ENCODE peak calls at places on chromosomes 5 and 9, in eight cellular contexts. E is IMR-90, A is type B pancreatic cell, F is left ventricle myocardium inferior, G is progenitor cell of endocrine pancreas, D is body of pancreas, H is tibial nerve, S is AG04450. T is an unnamed sample.

GRCh38 chr9:15144567-15145174 is 162.3 kb downstream of the TTC39B start:
- DNase-seq in E (no peak), A (no peak), F (no peak), G (no peak), D (no peak), H (no peak), S (no peak), T (no peak)

GRCh38 chr9:89679581-89679980 is 74.8 kb downstream of the GADD45G start:
- DNase-seq in E (no peak), A (no peak), F (no peak), G (no peak), D (no peak), H (no peak), S (no peak), T (no peak)

GRCh38 chr5:57779383-57780223 is 297.0 kb upstream of the ACTBL2 start:
- DNase-seq in E (peak; percentile 83), A (no peak), F (peak; percentile 16), G (no peak), D (peak; percentile 40), H (peak; percentile 45), S (peak; percentile 57), T (peak; percentile 37)

GRCh38 chr9:121744002-121744686 is 92.7 kb downstream of the DAB2IP start:
- DNase-seq in E (peak; percentile 43), A (no peak), F (peak; percentile 65), G (no peak), D (peak; percentile 76), H (peak; percentile 60), S (no peak), T (peak; percentile 80)

GRCh38 chr9:121201045-121201737 is 478 bp downstream of the RAB14 start:
- DNase-seq in E (no peak), A (peak; percentile 76), F (peak; percentile 53), G (peak; percentile 31), D (no peak), H (no peak), S (no peak), T (peak; percentile 43)

GRCh38 chr5:7779019-7779662 is 71.8 kb downstream of the CFAP90 start:
- DNase-seq in E (no peak), A (no peak), F (no peak), G (no peak), D (no peak), H (no peak), S (no peak), T (peak; percentile 38)

GRCh38 chr5:124341066-124341943 is 405.1 kb downstream of the ZNF608 start:
- DNase-seq in E (no peak), A (no peak), F (no peak), G (no peak), D (no peak), H (no peak), S (no peak), T (no peak)

GRCh38 chr5:4883388-4883787 is 256.7 kb upstream of the ADAMTS16 start:
- DNase-seq in E (no peak), A (no peak), F (peak; percentile 46), G (no peak), D (no peak), H (no peak), S (no peak), T (no peak)

GRCh38 chr9:6564868-6565267 is 80.7 kb downstream of the GLDC start:
- DNase-seq in E (no peak), A (no peak), F (peak; percentile 24), G (no peak), D (no peak), H (no peak), S (no peak), T (no peak)

GRCh38 chr5:73994963-73995362 is 369.0 kb downstream of the ARHGEF28 start:
- DNase-seq in E (no peak), A (no peak), F (no peak), G (no peak), D (no peak), H (no peak), S (no peak), T (no peak)

GRCh38 chr9:134597957-134598883 is 43.4 kb upstream of the COL5A1 start:
- DNase-seq in E (no peak), A (peak; percentile 62), F (no peak), G (no peak), D (no peak), H (peak; percentile 4), S (no peak), T (no peak)

GRCh38 chr9:89505795-89506385 is 8.0 kb upstream of the SEMA4D start:
- DNase-seq in E (no peak), A (no peak), F (no peak), G (no peak), D (peak; percentile 64), H (no peak), S (no peak), T (no peak)

GRCh38 chr9:116151199-116151598 is 2.4 kb upstream of the PAPPA start:
- DNase-seq in E (no peak), A (no peak), F (no peak), G (no peak), D (no peak), H (no peak), S (no peak), T (no peak)

GRCh38 chr9:92059669-92060068 is 55.5 kb downstream of the SPTLC1 start:
- DNase-seq in E (no peak), A (no peak), F (no peak), G (no peak), D (no peak), H (no peak), S (no peak), T (no peak)

GRCh38 chr5:61805101-61805500 is 473.0 kb downstream of the ZSWIM6 start:
- DNase-seq in E (peak; percentile 60), A (no peak), F (no peak), G (no peak), D (no peak), H (no peak), S (peak; percentile 4), T (no peak)

GRCh38 chr5:14458414-14458813 is 123.2 kb upstream of the OTULINL start:
- DNase-seq in E (no peak), A (no peak), F (no peak), G (no peak), D (peak; percentile 44), H (no peak), S (no peak), T (no peak)

GRCh38 chr5:123672067-123672466 is 160.1 kb downstream of the CSNK1G3 start:
- DNase-seq in E (peak; percentile 2), A (no peak), F (no peak), G (no peak), D (no peak), H (no peak), S (no peak), T (no peak)

GRCh38 chr9:95736370-95736769 is 139.1 kb upstream of the ERCC6L2 start:
- DNase-seq in E (no peak), A (no peak), F (no peak), G (no peak), D (no peak), H (no peak), S (no peak), T (peak; percentile 17)

GRCh38 chr9:78189461-78189860 is 46.4 kb upstream of the CEP78 start:
- DNase-seq in E (no peak), A (no peak), F (no peak), G (no peak), D (no peak), H (no peak), S (no peak), T (no peak)

DNA sequence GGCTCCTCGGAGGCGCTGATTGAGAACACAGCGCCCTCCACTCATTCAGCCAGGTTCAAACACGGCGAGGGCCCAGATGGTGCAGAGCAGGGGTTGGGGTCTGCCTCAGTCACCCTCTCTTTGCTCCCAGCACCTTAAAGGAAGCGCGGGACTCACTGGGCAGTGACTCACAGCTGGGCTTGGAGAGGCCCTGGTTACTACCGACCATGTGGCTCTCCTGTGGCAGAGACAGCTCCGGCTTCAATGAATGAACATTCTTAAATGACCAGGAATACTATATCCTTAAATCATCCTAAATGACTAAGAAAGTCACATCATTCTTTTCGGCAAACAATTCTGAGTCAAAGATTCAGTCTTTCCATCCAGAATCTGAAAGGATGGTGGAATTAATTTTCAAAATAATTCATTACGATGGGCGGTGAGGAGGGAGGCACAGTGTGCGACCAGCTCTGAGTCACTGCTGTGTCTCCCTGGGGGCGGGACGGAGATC is 1.6 kb upstream of the INPP5E start:
- DNase-seq in E (peak; percentile 54), A (no peak), F (no peak), G (no peak), D (no peak), H (no peak), S (no peak), T (no peak)
- TF ChIP-seq CTCF in E (no peak), A (no peak), F (no peak), G (no peak), D (no peak), H (no peak), S (no peak), T (no peak)

DNA sequence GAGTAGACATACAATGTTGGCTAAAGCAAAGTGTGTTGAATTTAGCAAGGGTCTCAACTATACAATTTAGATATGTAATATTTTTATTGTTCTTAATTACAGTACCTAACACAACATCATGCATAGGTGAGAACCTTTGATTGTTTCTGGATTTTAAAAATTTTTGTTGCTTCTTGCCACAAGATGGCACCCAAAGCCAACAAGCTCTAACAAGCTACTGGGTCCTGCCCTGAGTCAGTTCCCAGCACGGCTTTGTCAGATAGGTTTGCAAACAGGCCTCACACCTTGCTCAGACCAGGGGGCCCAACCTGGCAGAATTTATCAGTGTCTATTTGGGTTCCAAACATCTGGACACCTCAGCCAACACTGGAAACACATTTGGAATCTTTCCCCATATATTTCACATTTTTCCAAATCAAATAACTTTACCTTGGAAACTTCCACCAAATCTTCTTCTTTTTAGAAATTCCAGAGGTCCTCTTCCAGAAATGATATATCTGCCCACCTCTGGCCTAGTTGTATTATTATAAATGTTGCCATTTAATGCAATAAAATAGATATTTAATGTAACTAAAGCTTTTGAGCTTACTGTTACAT is 49.5 kb upstream of the EGFLAM start:
- DNase-seq in E (peak; percentile 31), A (no peak), F (no peak), G (no peak), D (no peak), H (no peak), S (peak; percentile 3), T (peak; percentile 26)
- TF ChIP-seq CTCF in E (peak; percentile 41), A (peak; percentile 79), F (peak; percentile 59), G (peak; percentile 68), D (peak; percentile 19), H (peak; percentile 32), S (peak; percentile 56), T (no peak)

GRCh38 chr5:112192072-112192471 is 227.0 kb downstream of the EPB41L4A start:
- DNase-seq in E (no peak), A (no peak), F (no peak), G (no peak), D (no peak), H (no peak), S (no peak), T (no peak)

GRCh38 chr5:112189328-112189840 is 229.7 kb downstream of the EPB41L4A start:
- DNase-seq in E (no peak), A (no peak), F (no peak), G (no peak), D (no peak), H (no peak), S (no peak), T (no peak)

GRCh38 chr5:112183103-112183634 is 235.9 kb downstream of the EPB41L4A start:
- DNase-seq in E (no peak), A (no peak), F (no peak), G (no peak), D (peak; percentile 46), H (no peak), S (no peak), T (no peak)

GRCh38 chr5:112186401-112186990 is 232.6 kb downstream of the EPB41L4A start:
- DNase-seq in E (peak; percentile 53), A (no peak), F (no peak), G (no peak), D (no peak), H (peak; percentile 27), S (peak; percentile 10), T (peak; percentile 29)
- TF ChIP-seq CTCF in E (peak; percentile 55), A (peak; percentile 76), F (peak; percentile 66), G (peak; percentile 65), D (peak; percentile 39), H (peak; percentile 38), S (peak; percentile 68), T (peak; percentile 70)

GRCh38 chr9:109859447-109859846 is 79.4 kb downstream of the PALM2AKAP2 start:
- DNase-seq in E (no peak), A (no peak), F (no peak), G (no peak), D (no peak), H (no peak), S (no peak), T (no peak)
- TF ChIP-seq CTCF in E (peak; percentile 30), A (peak; percentile 44), F (peak; percentile 42), G (no peak), D (no peak), H (no peak), S (peak; percentile 47), T (no peak)

T was measured in activated CD8-positive, alpha-beta T cell treated with anti-CD3 and anti-CD28 coated beads for 36 hours.